ENCODE peak calls at places on chromosomes 13 and 19, in five cellular contexts. One of them, this sample, is unnamed. For H3K4me1, the result is how much of the 10 kb centered on the place peaks cover.

GRCh38 chr19:41774515-41774980 is 19.2 kb downstream of the CEACAM6 start:
- DNase-seq in IMR-90: no peak
- DNase-seq in Karpas-422: no peak
- DNase-seq in mammary epithelial cell: peak
- DNase-seq in neuronal stem cell: no peak
- DNase-seq in this sample: peak

GRCh38 chr13:26785845-26786630 is 25.5 kb upstream of the GPR12 start:
- DNase-seq in IMR-90: no peak
- DNase-seq in Karpas-422: peak
- DNase-seq in mammary epithelial cell: peak
- DNase-seq in neuronal stem cell: no peak
- DNase-seq in this sample: no peak

GRCh38 chr19:1250374-1251232 is 2.2 kb downstream of the MIDN start:
- DNase-seq in IMR-90: peak
- DNase-seq in Karpas-422: peak
- DNase-seq in mammary epithelial cell: no peak
- DNase-seq in neuronal stem cell: peak
- DNase-seq in this sample: peak

GRCh38 chr13:93146584-93147292 is 79.9 kb upstream of the GPC6 start:
- DNase-seq in IMR-90: peak
- DNase-seq in Karpas-422: no peak
- DNase-seq in mammary epithelial cell: peak
- DNase-seq in neuronal stem cell: no peak
- DNase-seq in this sample: peak

GRCh38 chr13:21310220-21310619 is 133.8 kb downstream of the MRPL57 start:
- DNase-seq in IMR-90: no peak
- DNase-seq in Karpas-422: no peak
- DNase-seq in mammary epithelial cell: peak
- DNase-seq in neuronal stem cell: no peak
- DNase-seq in this sample: no peak

GRCh38 chr13:69903081-69903480 is 204.5 kb upstream of the ATXN8OS start:
- DNase-seq in IMR-90: no peak
- DNase-seq in Karpas-422: no peak
- DNase-seq in mammary epithelial cell: no peak
- DNase-seq in neuronal stem cell: no peak
- DNase-seq in this sample: no peak

GRCh38 chr13:110453767-110454166 is 107.8 kb downstream of the RAB20 start:
- DNase-seq in IMR-90: no peak
- DNase-seq in Karpas-422: no peak
- DNase-seq in mammary epithelial cell: no peak
- DNase-seq in neuronal stem cell: no peak
- DNase-seq in this sample: no peak

GRCh38 chr13:42392706-42393572 is 121.0 kb downstream of the AKAP11 start:
- DNase-seq in IMR-90: no peak
- DNase-seq in Karpas-422: no peak
- DNase-seq in mammary epithelial cell: no peak
- DNase-seq in neuronal stem cell: no peak
- DNase-seq in this sample: no peak

GRCh38 chr13:82654851-82655517 is 1227.3 kb downstream of the SLITRK1 start:
- DNase-seq in IMR-90: peak
- DNase-seq in Karpas-422: no peak
- DNase-seq in mammary epithelial cell: peak
- DNase-seq in neuronal stem cell: no peak
- DNase-seq in this sample: no peak

GRCh38 chr19:46916971-46917370 is 56.2 kb downstream of the ARHGAP35 start:
- DNase-seq in IMR-90: no peak
- DNase-seq in Karpas-422: no peak
- DNase-seq in mammary epithelial cell: no peak
- DNase-seq in neuronal stem cell: no peak
- DNase-seq in this sample: no peak

DNA sequence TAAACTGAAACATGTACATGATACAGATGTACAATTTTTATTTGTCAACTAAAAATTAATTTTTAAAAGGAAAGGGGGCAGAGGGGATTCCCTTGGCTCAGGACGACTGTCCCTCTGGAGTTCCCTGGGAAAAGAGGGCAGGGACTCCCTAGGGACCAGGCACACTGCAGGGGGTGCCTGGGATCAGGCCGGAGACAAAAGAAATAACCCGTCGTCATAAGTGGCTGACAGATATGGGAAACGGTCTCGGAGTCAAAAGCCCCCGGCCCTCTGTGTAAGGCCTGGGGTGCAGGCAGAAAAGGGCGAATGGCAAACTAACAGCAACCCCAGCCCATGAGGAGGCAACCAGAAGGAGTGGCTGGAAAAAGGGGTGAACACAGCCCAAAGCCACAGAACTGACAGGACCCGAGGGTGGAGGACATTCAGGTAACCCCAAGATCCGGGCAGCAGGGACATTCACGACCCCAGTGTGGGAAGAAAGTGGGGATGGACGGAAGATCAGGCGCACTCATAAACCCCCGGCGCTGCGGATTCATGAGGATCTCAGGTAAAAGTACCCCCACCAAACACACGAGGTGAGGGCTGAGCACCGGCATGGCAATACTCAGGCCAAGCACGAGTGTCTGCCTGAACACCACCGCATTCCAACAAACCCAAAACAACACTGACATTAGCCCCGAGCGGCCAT is 6.7 kb downstream of the MLLT1 start:
- DNase-seq in IMR-90: no peak
- DNase-seq in Karpas-422: no peak
- DNase-seq in mammary epithelial cell: no peak
- DNase-seq in neuronal stem cell: no peak
- DNase-seq in this sample: no peak
- H3K4me1 ChIP-seq in IMR-90: half or more
- H3K4me1 ChIP-seq in Karpas-422: under half
- H3K4me1 ChIP-seq in mammary epithelial cell: under half
- H3K4me1 ChIP-seq in neuronal stem cell: under half
- H3K4me1 ChIP-seq in this sample: half or more

GRCh38 chr19:40198272-40198990 is 7.2 kb downstream of the MAP3K10 start:
- DNase-seq in IMR-90: no peak
- DNase-seq in Karpas-422: no peak
- DNase-seq in mammary epithelial cell: no peak
- DNase-seq in neuronal stem cell: no peak
- DNase-seq in this sample: no peak

GRCh38 chr19:40192758-40193586 is 1.7 kb downstream of the MAP3K10 start:
- DNase-seq in IMR-90: no peak
- DNase-seq in Karpas-422: no peak
- DNase-seq in mammary epithelial cell: no peak
- DNase-seq in neuronal stem cell: no peak
- DNase-seq in this sample: no peak

GRCh38 chr19:40191836-40192646 is 815 bp downstream of the MAP3K10 start:
- DNase-seq in IMR-90: peak
- DNase-seq in Karpas-422: peak
- DNase-seq in mammary epithelial cell: no peak
- DNase-seq in neuronal stem cell: peak
- DNase-seq in this sample: peak

GRCh38 chr19:40190891-40191835 is at the start of gene MAP3K10:
- DNase-seq in IMR-90: peak
- DNase-seq in Karpas-422: peak
- DNase-seq in mammary epithelial cell: peak
- DNase-seq in neuronal stem cell: peak
- DNase-seq in this sample: peak

GRCh38 chr19:40193587-40193849 is 2.3 kb downstream of the MAP3K10 start:
- DNase-seq in IMR-90: peak
- DNase-seq in Karpas-422: no peak
- DNase-seq in mammary epithelial cell: no peak
- DNase-seq in neuronal stem cell: no peak
- DNase-seq in this sample: no peak
- H3K4me2 ChIP-seq in IMR-90: no peak
- H3K4me2 ChIP-seq in Karpas-422: no peak
- H3K4me2 ChIP-seq in mammary epithelial cell: no peak
- H3K4me2 ChIP-seq in neuronal stem cell: no peak
- H3K4me2 ChIP-seq in this sample: no peak

GRCh38 chr19:18726417-18726767 is 42.9 kb downstream of the CRTC1 start:
- DNase-seq in IMR-90: no peak
- DNase-seq in Karpas-422: no peak
- DNase-seq in mammary epithelial cell: no peak
- DNase-seq in neuronal stem cell: no peak
- DNase-seq in this sample: no peak
- H3K4me1 ChIP-seq in IMR-90: under half
- H3K4me1 ChIP-seq in Karpas-422: under half
- H3K4me1 ChIP-seq in mammary epithelial cell: under half
- H3K4me1 ChIP-seq in neuronal stem cell: under half
- H3K4me1 ChIP-seq in this sample: under half

GRCh38 chr19:13262450-13262849 is 112.2 kb downstream of the IER2 start:
- DNase-seq in IMR-90: peak
- DNase-seq in Karpas-422: peak
- DNase-seq in mammary epithelial cell: peak
- DNase-seq in neuronal stem cell: no peak
- DNase-seq in this sample: peak
- H3K4me2 ChIP-seq in IMR-90: no peak
- H3K4me2 ChIP-seq in Karpas-422: peak
- H3K4me2 ChIP-seq in mammary epithelial cell: no peak
- H3K4me2 ChIP-seq in neuronal stem cell: no peak
- H3K4me2 ChIP-seq in this sample: no peak

DNA sequence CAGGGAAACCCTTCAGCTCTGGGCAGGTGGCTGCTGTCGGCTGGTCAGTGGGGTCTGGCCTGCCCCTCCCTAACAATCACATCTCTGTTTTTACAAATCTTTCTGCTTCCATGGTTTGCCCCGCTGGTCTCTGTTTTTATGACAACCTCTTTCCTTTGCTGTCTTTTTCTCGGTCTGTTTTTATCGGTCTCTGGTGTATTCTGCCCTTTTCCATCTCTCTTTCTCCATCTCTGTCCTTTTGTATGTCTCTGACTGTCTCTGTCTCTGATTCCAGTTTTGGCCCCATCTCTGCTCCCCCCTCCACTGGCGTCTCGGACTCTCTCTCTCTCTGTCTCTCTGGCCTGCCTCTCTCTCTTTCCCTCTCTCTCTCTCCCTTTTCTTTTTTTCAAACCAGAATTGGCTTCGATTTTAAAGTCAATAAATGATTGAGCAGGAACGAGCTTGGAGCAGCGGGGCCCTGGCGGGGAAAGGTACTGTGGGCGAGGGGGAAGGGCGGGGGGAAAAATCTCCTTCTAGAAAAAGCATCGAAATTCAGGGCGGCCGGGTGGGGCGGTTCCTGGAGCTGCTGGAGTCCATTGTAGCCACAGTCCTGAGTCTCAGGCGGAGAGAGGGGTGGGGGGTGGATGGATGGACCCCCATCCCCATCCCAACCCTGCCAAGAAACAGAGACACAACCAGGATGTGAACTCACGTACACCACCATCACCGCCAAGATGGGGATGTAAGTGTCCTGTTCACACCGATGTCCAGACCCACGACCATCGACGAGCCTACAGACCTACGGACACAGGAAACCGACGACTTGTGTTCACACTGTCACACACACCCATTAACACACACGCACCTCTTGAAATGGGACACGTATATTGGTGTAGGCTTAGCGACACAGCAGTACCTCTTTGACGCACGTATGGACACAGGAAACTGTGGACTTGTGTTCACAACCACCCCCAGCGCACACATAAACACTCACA is 3.0 kb downstream of the NFIX start:
- DNase-seq in IMR-90: no peak
- DNase-seq in Karpas-422: no peak
- DNase-seq in mammary epithelial cell: no peak
- DNase-seq in neuronal stem cell: no peak
- DNase-seq in this sample: no peak
- H3K4me1 ChIP-seq in IMR-90: under half
- H3K4me1 ChIP-seq in Karpas-422: under half
- H3K4me1 ChIP-seq in mammary epithelial cell: under half
- H3K4me1 ChIP-seq in neuronal stem cell: under half
- H3K4me1 ChIP-seq in this sample: under half

GRCh38 chr13:107817652-107818287 is 397.6 kb downstream of the LIG4 start:
- DNase-seq in IMR-90: no peak
- DNase-seq in Karpas-422: no peak
- DNase-seq in mammary epithelial cell: no peak
- DNase-seq in neuronal stem cell: no peak
- DNase-seq in this sample: no peak
- H3K4me2 ChIP-seq in IMR-90: no peak
- H3K4me2 ChIP-seq in Karpas-422: no peak
- H3K4me2 ChIP-seq in mammary epithelial cell: no peak
- H3K4me2 ChIP-seq in neuronal stem cell: no peak
- H3K4me2 ChIP-seq in this sample: no peak